ENCODE peak calls at places on chromosome 19, in nine cellular contexts. Q is body of pancreas, J is adrenal gland, O is esophagus squamous epithelium, A is breast epithelium, E is right lobe of liver, D is tibial nerve, G is uterus, S is ovary. K is an unnamed sample.

GRCh38 chr19:38388310-38389100 is at the start of gene SPRED3:
- DNase-seq in Q (peak; percentile 56), J (no peak), O (no peak), A (no peak), E (no peak), D (no peak), G (peak; percentile 35), S (peak; percentile 53), K (no peak)

GRCh38 chr19:48444129-48444932 is 1.5 kb upstream of the GRWD1 start:
- DNase-seq in Q (no peak), J (peak; percentile 25), O (no peak), A (no peak), E (no peak), D (no peak), G (peak; percentile 37), S (no peak), K (no peak)

GRCh38 chr19:47107201-47107952 is 6.2 kb downstream of the ZC3H4 start:
- DNase-seq in Q (peak; percentile 71), J (no peak), O (no peak), A (no peak), E (no peak), D (no peak), G (no peak), S (no peak), K (peak; percentile 79)

GRCh38 chr19:55643003-55643732 is at the start of gene ZNF581:
- DNase-seq in Q (peak; percentile 74), J (peak; percentile 81), O (no peak), A (peak; percentile 72), E (peak; percentile 67), D (peak; percentile 66), G (peak; percentile 76), S (peak; percentile 84), K (peak; percentile 83)

GRCh38 chr19:4043410-4043809 is 23.3 kb downstream of the ZBTB7A start:
- DNase-seq in Q (no peak), J (no peak), O (no peak), A (no peak), E (no peak), D (no peak), G (no peak), S (no peak), K (no peak)

GRCh38 chr19:47419037-47419783 is at the start of gene MEIS3:
- DNase-seq in Q (no peak), J (no peak), O (no peak), A (no peak), E (no peak), D (no peak), G (peak; percentile 56), S (peak; percentile 51), K (no peak)

GRCh38 chr19:8505680-8506401 is 3.4 kb upstream of the PRAM1 start:
- DNase-seq in Q (peak; percentile 86), J (peak; percentile 72), O (no peak), A (peak; percentile 81), E (peak; percentile 84), D (peak; percentile 81), G (peak; percentile 76), S (peak; percentile 90), K (peak; percentile 82)

GRCh38 chr19:19661675-19662251 is 1.7 kb downstream of the ATP13A1 start:
- DNase-seq in Q (no peak), J (no peak), O (no peak), A (no peak), E (no peak), D (no peak), G (no peak), S (no peak), K (peak; percentile 70)

GRCh38 chr19:23762884-23763711 is 4.4 kb upstream of the ZNF681 start:
- DNase-seq in Q (peak; percentile 88), J (peak; percentile 80), O (peak; percentile 19), A (peak; percentile 91), E (peak; percentile 71), D (no peak), G (peak; percentile 86), S (peak; percentile 86), K (peak; percentile 82)

GRCh38 chr19:29668746-29669609 is 3.7 kb downstream of the PLEKHF1 start:
- DNase-seq in Q (no peak), J (no peak), O (no peak), A (peak; percentile 40), E (peak; percentile 27), D (no peak), G (no peak), S (no peak), K (no peak)

GRCh38 chr19:16896098-16896912 is 7.5 kb downstream of the F2RL3 start:
- DNase-seq in Q (no peak), J (no peak), O (no peak), A (no peak), E (no peak), D (no peak), G (no peak), S (peak; percentile 78), K (no peak)

GRCh38 chr19:34574704-34575103 is 93.1 kb downstream of the WTIP start:
- DNase-seq in Q (no peak), J (no peak), O (no peak), A (no peak), E (no peak), D (no peak), G (no peak), S (no peak), K (no peak)

GRCh38 chr19:5137114-5137513 is 168.2 kb downstream of the KDM4B start:
- DNase-seq in Q (no peak), J (no peak), O (no peak), A (no peak), E (no peak), D (no peak), G (no peak), S (no peak), K (no peak)
- H3K27me3 ChIP-seq in Q (no peaks in the 10 kb centered on the region), J (no peaks in the 10 kb centered on the region), O (no peaks in the 10 kb centered on the region), A (no peaks in the 10 kb centered on the region), E (no peaks in the 10 kb centered on the region), D (no peaks in the 10 kb centered on the region), G (no peaks in the 10 kb centered on the region), S (no peaks in the 10 kb centered on the region), K (no peaks in the 10 kb centered on the region)

DNA sequence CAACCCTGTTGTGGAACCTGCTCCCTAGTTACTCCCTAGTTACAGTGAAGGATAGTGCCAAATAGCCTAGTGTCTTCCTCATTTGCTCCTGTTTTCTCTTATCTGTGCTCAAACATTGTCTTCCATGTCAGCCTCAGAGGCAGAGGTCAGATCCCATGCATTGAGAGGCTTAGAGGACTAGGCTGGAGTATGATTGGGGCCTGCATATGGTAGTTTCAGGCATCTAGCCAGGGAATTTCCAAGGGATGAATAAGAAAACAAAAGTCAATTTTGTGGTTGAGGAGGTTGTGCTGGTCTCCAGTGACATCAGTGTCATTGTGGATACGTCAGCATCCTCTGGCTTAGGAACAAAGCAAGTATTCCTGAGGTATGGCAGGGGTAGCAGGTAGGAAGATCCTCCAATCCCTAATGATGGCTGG is 9.4 kb downstream of the ZNF546 start:
- DNase-seq in Q (no peak), J (no peak), O (no peak), A (no peak), E (no peak), D (no peak), G (no peak), S (no peak), K (no peak)
- TF ChIP-seq POLR2A in Q (no peak), J (no peak), O (no peak), A (no peak), E (no peak), D (no peak), G (no peak), S (no peak), K (no peak)

GRCh38 chr19:32719611-32720059 is at the start of gene TDRD12:
- DNase-seq in Q (no peak), J (peak; percentile 40), O (no peak), A (no peak), E (no peak), D (no peak), G (no peak), S (no peak), K (no peak)

GRCh38 chr19:32720936-32721250 is 1.3 kb downstream of the TDRD12 start:
- DNase-seq in Q (no peak), J (no peak), O (no peak), A (no peak), E (no peak), D (no peak), G (no peak), S (no peak), K (no peak)

GRCh38 chr19:32717496-32717895 is 2.1 kb upstream of the TDRD12 start:
- DNase-seq in Q (no peak), J (no peak), O (no peak), A (no peak), E (no peak), D (no peak), G (no peak), S (no peak), K (no peak)

GRCh38 chr19:32718286-32718685 is 1.3 kb upstream of the TDRD12 start:
- DNase-seq in Q (no peak), J (no peak), O (no peak), A (no peak), E (no peak), D (no peak), G (no peak), S (no peak), K (no peak)

DNA sequence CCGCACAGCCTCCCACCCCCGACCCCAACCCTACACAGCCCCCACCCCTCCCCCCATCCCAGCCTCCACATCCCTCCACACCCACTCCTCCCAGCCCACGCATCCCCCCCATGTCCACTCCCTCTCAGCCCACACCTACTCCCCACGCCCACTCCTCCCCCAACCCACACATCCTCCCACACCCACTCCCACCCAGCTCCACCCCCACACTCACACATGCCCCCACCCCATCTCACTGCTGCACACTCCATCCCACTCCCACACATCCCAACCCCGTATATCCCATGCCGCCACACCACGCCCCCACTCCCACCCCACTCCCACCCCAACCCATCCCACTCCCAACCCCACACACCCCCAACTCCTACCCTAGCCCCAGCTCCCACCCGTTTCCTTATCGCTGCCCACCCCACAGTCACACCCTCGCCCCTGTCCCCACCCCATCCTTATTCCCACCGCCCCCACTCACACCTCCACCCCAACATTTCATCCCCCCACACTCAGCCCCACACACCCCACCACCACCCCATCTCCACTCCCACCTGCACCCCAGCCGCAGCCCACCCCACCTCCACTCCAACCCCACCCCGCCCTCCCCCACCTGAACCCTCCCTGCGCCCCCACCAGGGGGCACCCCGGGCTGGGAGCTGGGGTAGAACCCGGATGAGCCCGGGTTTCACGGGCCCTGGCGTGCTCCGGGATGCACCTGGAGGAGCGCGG is 809 bp downstream of the TDRD12 start:
- DNase-seq in Q (no peak), J (no peak), O (no peak), A (no peak), E (no peak), D (no peak), G (no peak), S (no peak), K (no peak)
- H3K27ac ChIP-seq in Q (no peak overlapping the region), J (no peak overlapping the region), O (no peak overlapping the region), A (no peak overlapping the region), E (no peak overlapping the region), D (no peak overlapping the region), G (no peak overlapping the region), S (no peak overlapping the region), K (no peak overlapping the region)

DNA sequence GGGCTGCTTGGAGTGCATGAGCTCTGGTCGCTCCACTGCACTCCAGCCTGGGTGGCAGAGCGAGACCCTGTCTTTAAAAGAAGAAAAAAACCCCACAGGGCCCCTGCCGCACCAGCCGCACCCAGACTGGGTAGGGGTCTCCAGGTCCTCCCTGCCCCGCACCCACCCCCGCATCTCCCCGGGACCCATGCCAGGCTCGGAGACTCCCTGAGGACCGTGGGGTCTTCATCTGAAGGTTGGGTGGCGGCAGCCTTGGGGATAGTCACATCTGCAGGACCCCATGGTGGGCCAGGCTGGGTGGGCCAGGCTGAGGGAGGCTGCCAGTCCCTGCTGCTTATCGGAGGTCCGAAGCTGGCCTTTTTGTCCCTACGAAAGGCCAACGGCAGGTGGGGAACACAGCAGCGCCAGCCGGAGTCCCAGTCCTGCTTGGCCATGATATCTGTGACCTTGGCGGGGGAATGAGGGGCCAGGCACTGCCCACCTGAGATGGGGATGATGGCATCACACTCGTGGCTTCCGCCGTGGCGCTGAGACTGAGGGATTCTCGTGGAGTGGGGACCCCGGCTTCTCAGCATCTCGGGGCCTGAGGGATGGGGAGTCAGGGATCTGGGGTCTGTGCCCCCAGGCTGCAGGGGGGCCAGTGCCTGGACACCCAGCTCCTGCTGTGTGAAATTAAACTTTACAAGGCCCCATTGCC is 11.1 kb downstream of the EFNA2 start:
- DNase-seq in Q (no peak), J (no peak), O (no peak), A (no peak), E (no peak), D (no peak), G (no peak), S (no peak), K (no peak)
- H3K27me3 ChIP-seq in Q (no peaks in the 10 kb centered on the region), J (peaks cover 24% of the 10 kb centered on the region), O (peaks cover 4% of the 10 kb centered on the region), A (peaks cover 53% of the 10 kb centered on the region), E (no peaks in the 10 kb centered on the region), D (peaks cover 39% of the 10 kb centered on the region), G (peaks cover 9% of the 10 kb centered on the region), S (peaks cover 7% of the 10 kb centered on the region), K (peaks cover 10% of the 10 kb centered on the region)

K was measured in Peyer's patch.